ENCODE peak calls at places on chromosome 12, in seven cellular contexts. W, Y, D, V, M, P and F are unnamed samples.

GRCh38 chr12:21774358-21775129 is at the start of gene KCNJ8:
- DNase-seq in W (peak), Y (peak), D (peak), V (no peak), M (peak), P (peak), F (no peak)

GRCh38 chr12:114636723-114637480 is 47.1 kb downstream of the TBX3 start:
- DNase-seq in W (no peak), Y (no peak), D (peak), V (no peak), M (no peak), P (peak), F (no peak)

GRCh38 chr12:3700861-3701260 is 52.0 kb downstream of the CRACR2A start:
- DNase-seq in W (no peak), Y (peak), D (no peak), V (no peak), M (no peak), P (no peak), F (no peak)

GRCh38 chr12:82686223-82687019 is at the start of gene TMTC2:
- DNase-seq in W (peak), Y (peak), D (peak), V (peak), M (peak), P (peak), F (peak)

GRCh38 chr12:64457036-64457435 is 5.1 kb downstream of the TBK1 start:
- DNase-seq in W (no peak), Y (no peak), D (no peak), V (no peak), M (no peak), P (no peak), F (no peak)

GRCh38 chr12:62848418-62848817 is 86.5 kb downstream of the PPM1H start:
- DNase-seq in W (no peak), Y (no peak), D (peak), V (no peak), M (no peak), P (peak), F (peak)

GRCh38 chr12:82069931-82070514 is 288.2 kb downstream of the CCDC59 start:
- DNase-seq in W (no peak), Y (no peak), D (no peak), V (no peak), M (no peak), P (no peak), F (no peak)

GRCh38 chr12:68790081-68790951 is 17.7 kb upstream of the MDM2 start:
- DNase-seq in W (no peak), Y (no peak), D (no peak), V (no peak), M (no peak), P (no peak), F (no peak)

GRCh38 chr12:2531371-2531770 is 263.4 kb upstream of the FKBP4 start:
- DNase-seq in W (no peak), Y (no peak), D (no peak), V (no peak), M (no peak), P (no peak), F (no peak)

GRCh38 chr12:40971911-40972310 is 216.2 kb upstream of the PDZRN4 start:
- DNase-seq in W (no peak), Y (no peak), D (no peak), V (no peak), M (no peak), P (no peak), F (no peak)

GRCh38 chr12:113996026-113996425 is 29.9 kb upstream of the RBM19 start:
- DNase-seq in W (no peak), Y (no peak), D (no peak), V (no peak), M (no peak), P (no peak), F (no peak)

GRCh38 chr12:131091413-131091975 is 137.8 kb downstream of the ADGRD1 start:
- DNase-seq in W (no peak), Y (no peak), D (no peak), V (no peak), M (no peak), P (no peak), F (peak)

GRCh38 chr12:130161261-130162231 is 718 bp upstream of the FZD10 start:
- DNase-seq in W (no peak), Y (no peak), D (peak), V (no peak), M (peak), P (no peak), F (no peak)

GRCh38 chr12:115611477-115611876 is 666.0 kb downstream of the MED13L start:
- DNase-seq in W (no peak), Y (no peak), D (no peak), V (no peak), M (peak), P (no peak), F (no peak)

GRCh38 chr12:1559729-1560128 is 34.7 kb downstream of the FBXL14 start:
- DNase-seq in W (no peak), Y (no peak), D (no peak), V (no peak), M (no peak), P (no peak), F (no peak)

GRCh38 chr12:65335021-65335714 is 56.7 kb downstream of the MSRB3 start:
- DNase-seq in W (no peak), Y (peak), D (peak), V (no peak), M (no peak), P (peak), F (peak)

GRCh38 chr12:15752780-15753179 is 36.4 kb downstream of the EPS8 start:
- DNase-seq in W (no peak), Y (no peak), D (no peak), V (no peak), M (no peak), P (no peak), F (no peak)

GRCh38 chr12:109586385-109587296 is 13.0 kb downstream of the MVK start:
- DNase-seq in W (no peak), Y (no peak), D (no peak), V (no peak), M (no peak), P (no peak), F (no peak)

GRCh38 chr12:130826151-130826801 is 12.8 kb downstream of the STX2 start:
- DNase-seq in W (no peak), Y (peak), D (peak), V (peak), M (peak), P (peak), F (peak)